ENCODE peak calls at places on chromosome 19, in six cellular contexts. K, E, Z, M, A and X are unnamed samples.

GRCh38 chr19:14073232-14073924 is 792 bp downstream of the MISP3 start:
- DNase-seq in Z (peak; percentile 84), E (no peak), A (no peak), K (no peak), M (no peak), X (no peak)

GRCh38 chr19:19900124-19900523 is 622 bp upstream of the ZNF93 start:
- DNase-seq in M (no peak), Z (peak; percentile 40), K (no peak), A (no peak), E (no peak), X (peak; percentile 13)

GRCh38 chr19:31656507-31656906 is 307.3 kb upstream of the TSHZ3 start:
- DNase-seq in A (no peak), K (no peak), Z (no peak), M (no peak), E (no peak), X (no peak)

GRCh38 chr19:18194554-18195238 is 1.7 kb downstream of the MPV17L2 start:
- DNase-seq in M (no peak), E (no peak), A (no peak), Z (peak; percentile 80), K (no peak), X (no peak)

GRCh38 chr19:7830272-7830771 is 304 bp downstream of the EVI5L start:
- DNase-seq in A (no peak), Z (no peak), K (no peak), M (no peak), E (no peak), X (no peak)

GRCh38 chr19:16605115-16605514 is 22.9 kb downstream of the MED26 start:
- DNase-seq in E (no peak), A (no peak), M (no peak), K (no peak), Z (no peak), X (no peak)

GRCh38 chr19:14480695-14481069 is 5.5 kb upstream of the PTGER1 start:
- DNase-seq in E (no peak), A (no peak), Z (no peak), M (no peak), K (no peak), X (no peak)

GRCh38 chr19:40596608-40597328 is 4.4 kb upstream of the LTBP4 start:
- DNase-seq in A (no peak), K (peak; percentile 67), E (no peak), M (peak; percentile 45), Z (peak; percentile 94), X (no peak)

GRCh38 chr19:54154603-54155345 is 4.7 kb downstream of the LENG1 start:
- DNase-seq in Z (no peak), A (no peak), M (no peak), E (no peak), K (no peak), X (no peak)

GRCh38 chr19:2173388-2173787 is 9.7 kb downstream of the DOT1L start:
- DNase-seq in K (no peak), Z (no peak), M (no peak), E (no peak), A (no peak), X (no peak)

GRCh38 chr19:8017808-8018207 is 12.4 kb upstream of the ELAVL1 start:
- DNase-seq in A (no peak), Z (peak; percentile 66), E (no peak), M (peak; percentile 45), K (no peak), X (no peak)

GRCh38 chr19:7512400-7512851 is 3.5 kb upstream of the ZNF358 start:
- DNase-seq in M (no peak), Z (peak; percentile 71), A (no peak), K (no peak), E (no peak), X (no peak)

DNA sequence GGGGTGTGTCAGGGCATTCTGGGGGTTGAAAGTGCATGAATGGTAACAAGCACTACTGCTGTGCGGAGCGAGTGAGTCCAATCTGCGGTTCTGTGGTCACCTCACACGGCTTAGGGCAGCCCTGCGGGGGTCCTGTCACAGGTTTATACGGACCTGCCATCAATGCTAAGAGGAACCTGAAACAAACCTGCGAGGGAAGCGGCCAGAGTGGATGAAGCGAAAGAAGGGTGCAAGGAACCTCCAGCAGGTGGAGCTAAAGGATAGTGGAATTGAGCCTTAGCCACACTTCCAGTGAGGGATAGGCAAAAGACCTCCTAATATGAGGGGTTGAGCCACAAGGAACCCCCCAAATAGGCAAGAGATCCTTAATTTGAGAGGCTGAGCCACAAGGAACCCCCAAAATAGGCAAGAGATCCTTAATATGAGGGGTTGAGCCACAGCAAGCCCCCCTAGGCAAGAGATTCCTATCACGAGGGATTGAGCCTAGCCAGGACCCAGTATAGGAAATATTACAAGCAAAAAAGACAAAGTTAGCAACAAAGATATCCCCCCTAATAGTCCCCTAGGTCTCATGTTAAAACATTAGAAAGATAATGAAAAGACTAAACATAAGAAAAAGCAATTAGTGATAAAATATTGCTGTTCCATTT is 6.3 kb upstream of the ZNF69 start:
- DNase-seq in Z (peak; percentile 69), M (peak; percentile 49), K (peak; percentile 23), E (peak; percentile 47), A (peak; percentile 17), X (peak; percentile 60)
- TF ChIP-seq ZNF274 in Z (no peak), M (no peak), K (no peak), E (no peak), A (no peak), X (no peak)

DNA sequence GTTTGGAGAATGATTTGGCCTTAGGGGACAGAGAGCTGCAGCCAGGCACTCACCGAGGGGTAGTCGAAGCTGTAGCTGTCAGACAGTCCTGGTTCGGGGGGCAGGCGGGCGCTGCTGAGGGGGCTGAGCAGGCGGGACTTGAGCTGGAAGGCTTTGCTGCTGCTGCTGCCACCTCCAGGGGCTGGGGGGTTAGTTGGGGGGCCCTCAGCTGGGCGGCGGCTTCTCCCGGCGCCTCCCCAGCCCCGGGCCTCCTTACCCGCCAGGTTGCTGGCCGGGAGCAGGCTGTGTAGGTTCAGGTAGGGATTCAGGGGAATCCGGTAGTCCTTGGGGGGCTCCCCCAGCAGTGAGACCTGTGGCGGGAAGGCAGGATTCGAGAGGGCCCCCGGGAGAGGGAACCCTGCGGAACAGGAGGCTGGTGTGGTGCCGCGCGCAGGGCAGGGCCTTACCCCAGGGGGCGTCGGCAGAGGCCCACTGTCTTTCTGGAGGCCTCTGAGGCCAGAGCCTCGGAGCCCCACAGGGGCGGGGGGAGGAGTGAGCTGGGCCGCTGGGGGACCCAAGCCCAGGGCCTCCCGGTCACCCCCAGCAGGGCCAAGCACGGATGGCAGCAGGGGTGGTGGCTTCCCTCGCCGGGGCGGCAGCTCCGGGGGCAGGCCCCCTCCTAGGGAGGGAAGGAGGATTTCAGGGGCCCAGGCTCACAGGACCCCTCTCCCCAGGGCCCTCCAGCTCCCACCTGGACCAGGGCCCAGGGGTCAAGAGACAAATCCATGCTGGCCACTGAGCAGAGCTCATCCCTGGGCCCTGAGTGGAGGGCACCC is 5.0 kb upstream of the FDX2 start:
- DNase-seq in K (no peak), E (no peak), Z (no peak), M (no peak), A (no peak), X (no peak)
- H3K4me1 ChIP-seq in K (peaks cover 10% of the 10 kb centered on the region), E (no peaks in the 10 kb centered on the region), Z (peaks cover 57% of the 10 kb centered on the region), M (peaks cover 6% of the 10 kb centered on the region), A (no peaks in the 10 kb centered on the region), X (peaks cover 12% of the 10 kb centered on the region)

GRCh38 chr19:35743640-35744306 is 1.4 kb downstream of the U2AF1L4 start:
- DNase-seq in Z (no peak), A (no peak), M (no peak), K (no peak), E (no peak), X (no peak)
- H3K4me3 ChIP-seq in Z (peak overlapping the region; percentile 92), A (peak overlapping the region; percentile 85), M (no peak overlapping the region), K (no peak overlapping the region), E (no peak overlapping the region), X (no peak overlapping the region)

DNA sequence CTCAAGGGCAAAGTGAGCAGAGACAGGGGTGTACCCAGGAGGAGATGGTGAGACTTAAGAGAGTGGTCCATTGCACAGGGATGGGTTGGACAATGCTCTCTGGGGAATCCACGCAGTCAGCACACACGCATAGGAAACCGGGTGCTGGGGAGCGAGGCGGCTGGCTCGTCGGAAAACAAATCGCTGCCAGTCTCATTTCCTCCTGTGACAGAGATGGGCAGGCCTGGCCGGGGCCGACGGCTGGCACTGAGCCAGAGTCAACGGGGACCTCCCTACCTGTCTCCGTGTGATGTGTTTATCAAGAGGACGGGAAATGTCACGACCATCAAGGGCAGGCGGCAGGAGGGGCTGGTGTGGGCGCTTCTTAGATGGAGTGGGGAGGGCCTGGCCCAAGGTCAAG is 27.3 kb downstream of the PTPRS start:
- DNase-seq in K (no peak), Z (no peak), M (peak; percentile 15), A (no peak), E (no peak), X (no peak)
- TF ChIP-seq ZNF274 in K (no peak), Z (no peak), M (no peak), A (no peak), E (no peak), X (no peak)

GRCh38 chr19:49364083-49364687 is 508 bp downstream of the DKKL1 start:
- DNase-seq in E (no peak), Z (no peak), K (no peak), A (no peak), M (no peak), X (no peak)

GRCh38 chr19:49362926-49363264 is 679 bp upstream of the TEAD2 start:
- DNase-seq in M (peak; percentile 24), K (no peak), E (no peak), Z (peak; percentile 30), A (no peak), X (no peak)

GRCh38 chr19:49363265-49364082 is at the start of gene DKKL1:
- DNase-seq in M (peak; percentile 96), E (peak; percentile 100), Z (peak; percentile 98), A (peak; percentile 33), K (peak; percentile 99), X (peak; percentile 94)

GRCh38 chr19:49361438-49362047 is 673 bp downstream of the TEAD2 start:
- DNase-seq in E (no peak), M (peak; percentile 70), K (peak; percentile 56), A (no peak), Z (peak; percentile 90), X (no peak)

DNA sequence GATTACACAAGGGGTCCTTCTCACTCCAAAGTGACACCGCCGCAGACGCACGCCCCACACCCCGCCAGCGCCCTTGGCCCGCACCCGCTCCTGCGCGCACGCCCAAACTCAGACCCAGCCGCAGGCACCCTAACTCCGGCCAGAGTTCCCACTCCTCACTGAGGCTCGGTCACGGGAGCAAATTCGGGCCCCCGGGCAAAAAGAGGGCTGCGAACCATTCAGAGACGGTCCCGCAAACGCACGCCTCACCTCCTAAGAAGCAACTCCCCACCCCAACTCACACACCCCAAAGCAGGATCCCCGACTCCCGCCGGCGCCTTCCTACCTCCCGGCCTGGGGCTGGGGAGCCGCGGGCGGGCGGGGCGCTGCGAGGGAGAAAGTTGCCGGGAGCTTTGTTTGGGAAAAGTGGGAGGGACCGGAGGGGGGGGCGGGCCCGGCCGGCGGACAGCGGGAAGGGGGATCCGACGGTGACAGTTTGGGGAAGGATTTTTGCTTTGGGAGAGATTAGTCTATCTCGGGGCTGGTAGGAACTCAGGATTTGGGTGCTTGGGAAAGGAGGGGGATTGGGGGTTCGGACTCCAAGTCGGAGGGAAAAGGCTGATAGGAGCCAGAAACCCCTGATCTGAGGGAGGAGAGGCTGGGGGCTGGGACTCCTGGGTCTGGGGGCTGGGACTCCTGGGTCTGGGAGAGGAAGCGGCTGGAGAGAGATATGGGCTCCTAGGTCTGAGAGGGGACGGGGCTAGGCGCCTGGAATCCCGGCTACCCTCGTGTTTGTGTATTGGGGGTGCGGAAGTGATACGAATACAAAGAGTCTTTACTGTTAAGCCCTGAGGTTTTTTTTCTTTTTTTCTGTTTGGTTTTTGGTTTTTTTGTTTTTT is at the start of gene TEAD2:
- DNase-seq in E (no peak), Z (peak; percentile 50), A (no peak), K (no peak), M (peak; percentile 32), X (no peak)
- H3K4me1 ChIP-seq in E (peaks cover 13% of the 10 kb centered on the region), Z (peaks cover 52% of the 10 kb centered on the region), A (peaks cover 7% of the 10 kb centered on the region), K (peaks cover 27% of the 10 kb centered on the region), M (peaks cover 25% of the 10 kb centered on the region), X (peaks cover 4% of the 10 kb centered on the region)